ENCODE peak calls at places on chromosome X, in eight cellular contexts. One of them, this sample, is unnamed. For H3K27me3, the result is how much of the 10 kb centered on the place peaks cover.

GRCh38 chrX:103155201-103155600 is 59.7 kb upstream of the BEX4 start:
- DNase-seq in transverse colon: no peak
- DNase-seq in mammary epithelial cell: no peak
- DNase-seq in heart left ventricle: no peak
- DNase-seq in heart right ventricle: no peak
- DNase-seq in PC-9: no peak
- DNase-seq in BJ: no peak
- DNase-seq in cardiac muscle cell: no peak
- DNase-seq in this sample: peak

GRCh38 chrX:151151668-151152267 is 24.6 kb upstream of the GPR50 start:
- DNase-seq in transverse colon: peak
- DNase-seq in heart left ventricle: no peak
- DNase-seq in mammary epithelial cell: peak
- DNase-seq in PC-9: peak
- DNase-seq in BJ: no peak
- DNase-seq in heart right ventricle: no peak
- DNase-seq in cardiac muscle cell: peak
- DNase-seq in this sample: peak

GRCh38 chrX:37302569-37302968 is 46.6 kb upstream of the PRRG1 start:
- DNase-seq in transverse colon: peak
- DNase-seq in PC-9: peak
- DNase-seq in cardiac muscle cell: peak
- DNase-seq in mammary epithelial cell: peak
- DNase-seq in heart left ventricle: no peak
- DNase-seq in heart right ventricle: peak
- DNase-seq in BJ: no peak
- DNase-seq in this sample: peak

GRCh38 chrX:46209768-46210167 is 335.5 kb downstream of the ZNF674 start:
- DNase-seq in transverse colon: no peak
- DNase-seq in BJ: no peak
- DNase-seq in mammary epithelial cell: peak
- DNase-seq in cardiac muscle cell: no peak
- DNase-seq in heart left ventricle: no peak
- DNase-seq in heart right ventricle: no peak
- DNase-seq in PC-9: peak
- DNase-seq in this sample: peak

GRCh38 chrX:30821116-30821515 is 67.9 kb downstream of the TAB3 start:
- DNase-seq in PC-9: no peak
- DNase-seq in cardiac muscle cell: no peak
- DNase-seq in heart left ventricle: no peak
- DNase-seq in transverse colon: no peak
- DNase-seq in mammary epithelial cell: no peak
- DNase-seq in BJ: no peak
- DNase-seq in heart right ventricle: no peak
- DNase-seq in this sample: no peak

GRCh38 chrX:14673764-14674163 is 144.4 kb downstream of the GLRA2 start:
- DNase-seq in BJ: peak
- DNase-seq in cardiac muscle cell: no peak
- DNase-seq in transverse colon: peak
- DNase-seq in heart left ventricle: no peak
- DNase-seq in heart right ventricle: no peak
- DNase-seq in mammary epithelial cell: peak
- DNase-seq in PC-9: peak
- DNase-seq in this sample: peak

GRCh38 chrX:131821945-131822622 is 201.0 kb upstream of the STK26 start:
- DNase-seq in heart right ventricle: no peak
- DNase-seq in mammary epithelial cell: peak
- DNase-seq in transverse colon: peak
- DNase-seq in heart left ventricle: peak
- DNase-seq in cardiac muscle cell: no peak
- DNase-seq in PC-9: no peak
- DNase-seq in BJ: no peak
- DNase-seq in this sample: no peak

GRCh38 chrX:56729152-56729557 is at the start of gene NBDY:
- DNase-seq in transverse colon: peak
- DNase-seq in mammary epithelial cell: peak
- DNase-seq in heart left ventricle: peak
- DNase-seq in PC-9: peak
- DNase-seq in BJ: no peak
- DNase-seq in cardiac muscle cell: peak
- DNase-seq in heart right ventricle: peak
- DNase-seq in this sample: peak

GRCh38 chrX:1448793-1449580 is 3.7 kb downstream of the ASMTL start:
- DNase-seq in cardiac muscle cell: no peak
- DNase-seq in transverse colon: no peak
- DNase-seq in heart right ventricle: no peak
- DNase-seq in BJ: no peak
- DNase-seq in PC-9: no peak
- DNase-seq in heart left ventricle: peak
- DNase-seq in mammary epithelial cell: no peak
- DNase-seq in this sample: no peak

GRCh38 chrX:107429090-107429489 is 20.4 kb upstream of the FRMPD3 start:
- DNase-seq in cardiac muscle cell: peak
- DNase-seq in heart left ventricle: no peak
- DNase-seq in transverse colon: peak
- DNase-seq in BJ: no peak
- DNase-seq in mammary epithelial cell: no peak
- DNase-seq in heart right ventricle: no peak
- DNase-seq in PC-9: peak
- DNase-seq in this sample: peak

GRCh38 chrX:1196436-1196835 is 16.0 kb downstream of the CRLF2 start:
- DNase-seq in mammary epithelial cell: no peak
- DNase-seq in heart right ventricle: no peak
- DNase-seq in BJ: no peak
- DNase-seq in heart left ventricle: no peak
- DNase-seq in cardiac muscle cell: no peak
- DNase-seq in transverse colon: no peak
- DNase-seq in PC-9: no peak
- DNase-seq in this sample: no peak

GRCh38 chrX:150773634-150774033 is 80.4 kb downstream of the MTMR1 start:
- DNase-seq in BJ: no peak
- DNase-seq in heart right ventricle: no peak
- DNase-seq in transverse colon: no peak
- DNase-seq in PC-9: no peak
- DNase-seq in cardiac muscle cell: no peak
- DNase-seq in heart left ventricle: no peak
- DNase-seq in mammary epithelial cell: no peak
- DNase-seq in this sample: no peak

GRCh38 chrX:16464369-16464768 is 185.6 kb upstream of the S100G start:
- DNase-seq in mammary epithelial cell: no peak
- DNase-seq in heart right ventricle: no peak
- DNase-seq in transverse colon: no peak
- DNase-seq in cardiac muscle cell: no peak
- DNase-seq in BJ: no peak
- DNase-seq in heart left ventricle: no peak
- DNase-seq in PC-9: no peak
- DNase-seq in this sample: no peak

GRCh38 chrX:1325515-1326116 is 11.0 kb upstream of the IL3RA start:
- DNase-seq in transverse colon: no peak
- DNase-seq in heart right ventricle: no peak
- DNase-seq in PC-9: no peak
- DNase-seq in cardiac muscle cell: no peak
- DNase-seq in mammary epithelial cell: no peak
- DNase-seq in BJ: no peak
- DNase-seq in heart left ventricle: no peak
- DNase-seq in this sample: no peak

DNA sequence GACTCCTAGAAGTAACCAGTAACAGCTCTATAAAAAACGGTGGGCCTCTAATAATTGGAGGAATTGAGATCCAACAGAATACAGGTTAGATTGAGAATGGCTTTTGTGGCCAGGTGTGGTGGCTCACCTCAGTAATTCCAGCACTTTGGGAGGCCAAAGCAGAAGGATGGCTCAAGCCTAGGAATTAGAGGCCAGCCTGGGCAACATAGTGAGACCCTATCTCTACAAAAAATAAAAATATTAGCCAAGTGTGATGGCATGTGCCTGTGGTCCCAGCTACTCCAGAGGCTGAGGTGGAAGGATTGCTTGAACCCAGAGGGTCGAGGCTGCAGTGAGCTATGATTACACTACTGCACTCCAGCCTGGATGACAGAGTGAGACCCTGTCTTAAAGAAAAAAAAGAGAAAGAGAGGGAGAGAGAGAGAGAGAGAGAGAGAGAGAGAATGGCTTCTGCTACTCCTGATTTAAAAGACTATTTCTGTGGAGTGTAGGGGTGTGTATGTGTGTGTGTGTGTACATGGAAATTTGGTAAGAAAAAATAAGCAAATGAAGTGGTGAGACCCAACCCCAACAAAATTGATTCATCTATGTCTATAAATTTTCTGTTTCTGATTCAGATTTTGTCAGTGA is 89.3 kb downstream of the FRMPD4 start:
- DNase-seq in BJ: no peak
- DNase-seq in heart left ventricle: no peak
- DNase-seq in PC-9: no peak
- DNase-seq in heart right ventricle: no peak
- DNase-seq in mammary epithelial cell: no peak
- DNase-seq in cardiac muscle cell: no peak
- DNase-seq in transverse colon: no peak
- DNase-seq in this sample: no peak
- H3K27me3 ChIP-seq in BJ: under half
- H3K27me3 ChIP-seq in heart left ventricle: under half
- H3K27me3 ChIP-seq in PC-9: under half
- H3K27me3 ChIP-seq in heart right ventricle: under half
- H3K27me3 ChIP-seq in mammary epithelial cell: under half
- H3K27me3 ChIP-seq in cardiac muscle cell: under half
- H3K27me3 ChIP-seq in transverse colon: under half
- H3K27me3 ChIP-seq in this sample: under half

GRCh38 chrX:68238568-68238967 is 194.7 kb downstream of the OPHN1 start:
- DNase-seq in BJ: no peak
- DNase-seq in PC-9: peak
- DNase-seq in mammary epithelial cell: no peak
- DNase-seq in heart left ventricle: no peak
- DNase-seq in cardiac muscle cell: no peak
- DNase-seq in heart right ventricle: no peak
- DNase-seq in transverse colon: no peak
- DNase-seq in this sample: no peak
- TF ChIP-seq CTCF in BJ: peak
- TF ChIP-seq CTCF in PC-9: peak
- TF ChIP-seq CTCF in mammary epithelial cell: peak
- TF ChIP-seq CTCF in heart left ventricle: no peak
- TF ChIP-seq CTCF in cardiac muscle cell: peak
- TF ChIP-seq CTCF in heart right ventricle: peak
- TF ChIP-seq CTCF in transverse colon: peak
- TF ChIP-seq CTCF in this sample: peak

GRCh38 chrX:153853180-153853901 is 23.0 kb upstream of the PDZD4 start:
- DNase-seq in PC-9: no peak
- DNase-seq in BJ: no peak
- DNase-seq in mammary epithelial cell: no peak
- DNase-seq in transverse colon: no peak
- DNase-seq in heart left ventricle: no peak
- DNase-seq in heart right ventricle: no peak
- DNase-seq in cardiac muscle cell: no peak
- DNase-seq in this sample: no peak

GRCh38 chrX:153857348-153857903 is 27.1 kb upstream of the PDZD4 start:
- DNase-seq in PC-9: no peak
- DNase-seq in mammary epithelial cell: no peak
- DNase-seq in BJ: no peak
- DNase-seq in heart left ventricle: no peak
- DNase-seq in cardiac muscle cell: no peak
- DNase-seq in transverse colon: no peak
- DNase-seq in heart right ventricle: no peak
- DNase-seq in this sample: no peak

GRCh38 chrX:153851981-153852380 is 21.6 kb upstream of the PDZD4 start:
- DNase-seq in heart left ventricle: no peak
- DNase-seq in transverse colon: no peak
- DNase-seq in PC-9: no peak
- DNase-seq in cardiac muscle cell: no peak
- DNase-seq in mammary epithelial cell: no peak
- DNase-seq in BJ: no peak
- DNase-seq in heart right ventricle: no peak
- DNase-seq in this sample: no peak

GRCh38 chrX:153854702-153855101 is 24.4 kb upstream of the PDZD4 start:
- DNase-seq in BJ: no peak
- DNase-seq in mammary epithelial cell: no peak
- DNase-seq in cardiac muscle cell: no peak
- DNase-seq in heart right ventricle: no peak
- DNase-seq in PC-9: no peak
- DNase-seq in heart left ventricle: no peak
- DNase-seq in transverse colon: no peak
- DNase-seq in this sample: no peak

GRCh38 chrX:153853902-153854267 is 23.5 kb upstream of the PDZD4 start:
- DNase-seq in cardiac muscle cell: no peak
- DNase-seq in heart right ventricle: no peak
- DNase-seq in PC-9: no peak
- DNase-seq in transverse colon: no peak
- DNase-seq in heart left ventricle: no peak
- DNase-seq in BJ: no peak
- DNase-seq in mammary epithelial cell: no peak
- DNase-seq in this sample: no peak
- H3K27me3 ChIP-seq in cardiac muscle cell: under half
- H3K27me3 ChIP-seq in heart right ventricle: half or more
- H3K27me3 ChIP-seq in PC-9: half or more
- H3K27me3 ChIP-seq in transverse colon: under half
- H3K27me3 ChIP-seq in heart left ventricle: under half
- H3K27me3 ChIP-seq in BJ: under half
- H3K27me3 ChIP-seq in mammary epithelial cell: under half
- H3K27me3 ChIP-seq in this sample: under half

GRCh38 chrX:94936722-94937121 is 1262.7 kb downstream of the FAM133A start:
- DNase-seq in mammary epithelial cell: no peak
- DNase-seq in PC-9: no peak
- DNase-seq in cardiac muscle cell: no peak
- DNase-seq in heart left ventricle: no peak
- DNase-seq in heart right ventricle: no peak
- DNase-seq in BJ: no peak
- DNase-seq in transverse colon: no peak
- DNase-seq in this sample: no peak

GRCh38 chrX:94937491-94937890 is 1263.5 kb downstream of the FAM133A start:
- DNase-seq in heart right ventricle: no peak
- DNase-seq in heart left ventricle: no peak
- DNase-seq in BJ: no peak
- DNase-seq in mammary epithelial cell: no peak
- DNase-seq in PC-9: no peak
- DNase-seq in transverse colon: no peak
- DNase-seq in cardiac muscle cell: no peak
- DNase-seq in this sample: peak

DNA sequence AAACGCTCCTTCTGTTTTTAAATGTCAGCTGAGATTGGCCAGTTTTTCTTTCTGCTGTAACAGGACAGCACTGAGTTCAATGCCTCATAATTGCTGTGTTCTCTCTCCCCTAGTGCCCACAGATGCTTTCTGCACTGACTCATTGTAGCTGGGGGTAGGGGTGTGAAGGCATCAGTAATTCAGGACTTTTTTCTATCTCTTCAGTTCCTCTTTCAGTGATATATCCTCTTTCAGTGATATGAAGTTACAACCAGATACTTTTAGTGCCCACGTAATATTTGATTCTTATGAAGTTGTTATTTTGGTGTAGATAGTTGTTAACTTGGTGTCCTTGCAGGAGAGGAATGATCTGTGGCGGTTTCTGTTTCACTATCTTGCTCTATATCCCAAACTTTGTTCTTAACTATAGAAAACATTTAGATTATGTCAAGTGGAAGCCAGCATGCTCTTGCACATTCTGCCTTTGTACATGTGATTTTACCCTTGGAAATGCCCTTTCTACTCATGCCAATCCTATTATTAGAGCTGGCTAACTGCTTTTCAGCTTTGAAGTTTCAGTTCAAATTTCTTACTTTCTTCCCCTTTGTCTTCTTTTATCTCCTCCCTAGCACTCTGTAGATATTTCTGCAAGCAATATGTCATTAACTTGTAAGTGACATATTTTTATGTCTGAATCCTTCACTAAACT is 1258.4 kb downstream of the FAM133A start:
- DNase-seq in cardiac muscle cell: peak
- DNase-seq in transverse colon: no peak
- DNase-seq in heart right ventricle: no peak
- DNase-seq in heart left ventricle: no peak
- DNase-seq in BJ: no peak
- DNase-seq in mammary epithelial cell: no peak
- DNase-seq in PC-9: no peak
- DNase-seq in this sample: no peak
- TF ChIP-seq CTCF in cardiac muscle cell: no peak
- TF ChIP-seq CTCF in transverse colon: no peak
- TF ChIP-seq CTCF in heart right ventricle: no peak
- TF ChIP-seq CTCF in heart left ventricle: no peak
- TF ChIP-seq CTCF in BJ: no peak
- TF ChIP-seq CTCF in mammary epithelial cell: no peak
- TF ChIP-seq CTCF in PC-9: no peak
- TF ChIP-seq CTCF in this sample: no peak

This sample was measured in bronchial epithelial cell.